ENCODE peak calls at places on chromosomes 6 and 20, in nine cellular contexts. One of them, this sample, is unnamed.

GRCh38 chr6:26452631-26453030 is 5.1 kb upstream of the BTN2A1 start:
- DNase-seq in HepG2: no peak
- DNase-seq in A549: no peak
- DNase-seq in heart right ventricle: no peak
- DNase-seq in NCI-H2171 treated with DMSO at 0.1 percent for 48 hours: no peak
- DNase-seq in AG09319: no peak
- DNase-seq in amniotic stem cell: no peak
- DNase-seq in fibroblast of pulmonary artery: no peak
- DNase-seq in activated CD4-positive, alpha-beta T cell treated with anti-CD3 and anti-CD28 coated beads, Interleukin-2, amount 10 ng/mL, durations not matched to agents 7 days and 5 days: no peak
- DNase-seq in this sample: no peak

GRCh38 chr6:90080876-90081464 is 186.7 kb downstream of the GJA10 start:
- DNase-seq in activated CD4-positive, alpha-beta T cell treated with anti-CD3 and anti-CD28 coated beads, Interleukin-2, amount 10 ng/mL, durations not matched to agents 7 days and 5 days: peak; percentile 87
- DNase-seq in A549: no peak
- DNase-seq in NCI-H2171 treated with DMSO at 0.1 percent for 48 hours: no peak
- DNase-seq in amniotic stem cell: no peak
- DNase-seq in heart right ventricle: no peak
- DNase-seq in HepG2: no peak
- DNase-seq in fibroblast of pulmonary artery: no peak
- DNase-seq in AG09319: no peak
- DNase-seq in this sample: no peak

GRCh38 chr20:44092551-44093248 is 94.3 kb downstream of the JPH2 start:
- DNase-seq in HepG2: peak; percentile 27
- DNase-seq in amniotic stem cell: peak; percentile 11
- DNase-seq in activated CD4-positive, alpha-beta T cell treated with anti-CD3 and anti-CD28 coated beads, Interleukin-2, amount 10 ng/mL, durations not matched to agents 7 days and 5 days: peak; percentile 59
- DNase-seq in fibroblast of pulmonary artery: peak; percentile 76
- DNase-seq in A549: no peak
- DNase-seq in NCI-H2171 treated with DMSO at 0.1 percent for 48 hours: no peak
- DNase-seq in AG09319: peak; percentile 16
- DNase-seq in heart right ventricle: no peak
- DNase-seq in this sample: peak; percentile 59

GRCh38 chr6:155882527-155883333 is 427.1 kb upstream of the NOX3 start:
- DNase-seq in amniotic stem cell: no peak
- DNase-seq in AG09319: no peak
- DNase-seq in NCI-H2171 treated with DMSO at 0.1 percent for 48 hours: no peak
- DNase-seq in heart right ventricle: no peak
- DNase-seq in HepG2: no peak
- DNase-seq in activated CD4-positive, alpha-beta T cell treated with anti-CD3 and anti-CD28 coated beads, Interleukin-2, amount 10 ng/mL, durations not matched to agents 7 days and 5 days: no peak
- DNase-seq in A549: no peak
- DNase-seq in fibroblast of pulmonary artery: no peak
- DNase-seq in this sample: no peak

GRCh38 chr6:108561742-108562502 is 1.2 kb downstream of the FOXO3 start:
- DNase-seq in AG09319: no peak
- DNase-seq in HepG2: peak; percentile 17
- DNase-seq in amniotic stem cell: no peak
- DNase-seq in A549: no peak
- DNase-seq in fibroblast of pulmonary artery: no peak
- DNase-seq in activated CD4-positive, alpha-beta T cell treated with anti-CD3 and anti-CD28 coated beads, Interleukin-2, amount 10 ng/mL, durations not matched to agents 7 days and 5 days: no peak
- DNase-seq in NCI-H2171 treated with DMSO at 0.1 percent for 48 hours: peak; percentile 39
- DNase-seq in heart right ventricle: peak; percentile 48
- DNase-seq in this sample: peak; percentile 70

GRCh38 chr6:106751501-106752252 is 122.3 kb downstream of the QRSL1 start:
- DNase-seq in NCI-H2171 treated with DMSO at 0.1 percent for 48 hours: no peak
- DNase-seq in AG09319: no peak
- DNase-seq in A549: peak; percentile 25
- DNase-seq in amniotic stem cell: no peak
- DNase-seq in activated CD4-positive, alpha-beta T cell treated with anti-CD3 and anti-CD28 coated beads, Interleukin-2, amount 10 ng/mL, durations not matched to agents 7 days and 5 days: no peak
- DNase-seq in HepG2: no peak
- DNase-seq in fibroblast of pulmonary artery: no peak
- DNase-seq in heart right ventricle: no peak
- DNase-seq in this sample: peak; percentile 95

GRCh38 chr20:2617099-2617714 is 35.2 kb upstream of the NOP56 start:
- DNase-seq in heart right ventricle: no peak
- DNase-seq in A549: no peak
- DNase-seq in HepG2: no peak
- DNase-seq in amniotic stem cell: no peak
- DNase-seq in NCI-H2171 treated with DMSO at 0.1 percent for 48 hours: no peak
- DNase-seq in activated CD4-positive, alpha-beta T cell treated with anti-CD3 and anti-CD28 coated beads, Interleukin-2, amount 10 ng/mL, durations not matched to agents 7 days and 5 days: no peak
- DNase-seq in AG09319: no peak
- DNase-seq in fibroblast of pulmonary artery: no peak
- DNase-seq in this sample: no peak

GRCh38 chr6:5457036-5457435 is 195.7 kb downstream of the FARS2 start:
- DNase-seq in fibroblast of pulmonary artery: peak; percentile 29
- DNase-seq in AG09319: no peak
- DNase-seq in activated CD4-positive, alpha-beta T cell treated with anti-CD3 and anti-CD28 coated beads, Interleukin-2, amount 10 ng/mL, durations not matched to agents 7 days and 5 days: no peak
- DNase-seq in heart right ventricle: no peak
- DNase-seq in A549: no peak
- DNase-seq in HepG2: no peak
- DNase-seq in amniotic stem cell: no peak
- DNase-seq in NCI-H2171 treated with DMSO at 0.1 percent for 48 hours: no peak
- DNase-seq in this sample: no peak

GRCh38 chr20:53606364-53606985 is 12.8 kb upstream of the ZNF217 start:
- DNase-seq in NCI-H2171 treated with DMSO at 0.1 percent for 48 hours: no peak
- DNase-seq in HepG2: peak; percentile 50
- DNase-seq in AG09319: no peak
- DNase-seq in A549: no peak
- DNase-seq in heart right ventricle: no peak
- DNase-seq in amniotic stem cell: no peak
- DNase-seq in activated CD4-positive, alpha-beta T cell treated with anti-CD3 and anti-CD28 coated beads, Interleukin-2, amount 10 ng/mL, durations not matched to agents 7 days and 5 days: no peak
- DNase-seq in fibroblast of pulmonary artery: peak; percentile 88
- DNase-seq in this sample: no peak

GRCh38 chr6:158818008-158818579 is 1.1 kb downstream of the EZR start:
- DNase-seq in amniotic stem cell: peak; percentile 74
- DNase-seq in HepG2: peak; percentile 55
- DNase-seq in NCI-H2171 treated with DMSO at 0.1 percent for 48 hours: peak; percentile 67
- DNase-seq in heart right ventricle: peak; percentile 82
- DNase-seq in activated CD4-positive, alpha-beta T cell treated with anti-CD3 and anti-CD28 coated beads, Interleukin-2, amount 10 ng/mL, durations not matched to agents 7 days and 5 days: peak; percentile 80
- DNase-seq in fibroblast of pulmonary artery: peak; percentile 64
- DNase-seq in A549: peak; percentile 70
- DNase-seq in AG09319: no peak
- DNase-seq in this sample: peak; percentile 80

GRCh38 chr6:108837236-108837971 is 10.8 kb upstream of the ARMC2 start:
- DNase-seq in A549: no peak
- DNase-seq in AG09319: no peak
- DNase-seq in activated CD4-positive, alpha-beta T cell treated with anti-CD3 and anti-CD28 coated beads, Interleukin-2, amount 10 ng/mL, durations not matched to agents 7 days and 5 days: peak; percentile 25
- DNase-seq in fibroblast of pulmonary artery: no peak
- DNase-seq in HepG2: no peak
- DNase-seq in NCI-H2171 treated with DMSO at 0.1 percent for 48 hours: no peak
- DNase-seq in amniotic stem cell: no peak
- DNase-seq in heart right ventricle: no peak
- DNase-seq in this sample: no peak

GRCh38 chr6:155077784-155078183 is 82.7 kb downstream of the TIAM2 start:
- DNase-seq in amniotic stem cell: no peak
- DNase-seq in A549: no peak
- DNase-seq in fibroblast of pulmonary artery: no peak
- DNase-seq in AG09319: no peak
- DNase-seq in HepG2: peak; percentile 40
- DNase-seq in activated CD4-positive, alpha-beta T cell treated with anti-CD3 and anti-CD28 coated beads, Interleukin-2, amount 10 ng/mL, durations not matched to agents 7 days and 5 days: no peak
- DNase-seq in heart right ventricle: no peak
- DNase-seq in NCI-H2171 treated with DMSO at 0.1 percent for 48 hours: no peak
- DNase-seq in this sample: no peak

GRCh38 chr20:45088247-45088646 is 12.7 kb downstream of the KCNS1 start:
- DNase-seq in A549: no peak
- DNase-seq in fibroblast of pulmonary artery: peak; percentile 84
- DNase-seq in heart right ventricle: no peak
- DNase-seq in AG09319: peak; percentile 93
- DNase-seq in activated CD4-positive, alpha-beta T cell treated with anti-CD3 and anti-CD28 coated beads, Interleukin-2, amount 10 ng/mL, durations not matched to agents 7 days and 5 days: no peak
- DNase-seq in amniotic stem cell: peak; percentile 96
- DNase-seq in HepG2: no peak
- DNase-seq in NCI-H2171 treated with DMSO at 0.1 percent for 48 hours: no peak
- DNase-seq in this sample: peak; percentile 93

GRCh38 chr20:10902836-10903410 is 229.1 kb upstream of the JAG1 start:
- DNase-seq in NCI-H2171 treated with DMSO at 0.1 percent for 48 hours: no peak
- DNase-seq in fibroblast of pulmonary artery: peak; percentile 51
- DNase-seq in amniotic stem cell: no peak
- DNase-seq in activated CD4-positive, alpha-beta T cell treated with anti-CD3 and anti-CD28 coated beads, Interleukin-2, amount 10 ng/mL, durations not matched to agents 7 days and 5 days: no peak
- DNase-seq in A549: no peak
- DNase-seq in HepG2: no peak
- DNase-seq in heart right ventricle: no peak
- DNase-seq in AG09319: no peak
- DNase-seq in this sample: no peak

GRCh38 chr20:64044484-64045247 is 4.8 kb downstream of the SOX18 start:
- DNase-seq in activated CD4-positive, alpha-beta T cell treated with anti-CD3 and anti-CD28 coated beads, Interleukin-2, amount 10 ng/mL, durations not matched to agents 7 days and 5 days: no peak
- DNase-seq in NCI-H2171 treated with DMSO at 0.1 percent for 48 hours: peak; percentile 61
- DNase-seq in AG09319: no peak
- DNase-seq in heart right ventricle: no peak
- DNase-seq in amniotic stem cell: peak; percentile 65
- DNase-seq in fibroblast of pulmonary artery: peak; percentile 57
- DNase-seq in A549: peak; percentile 52
- DNase-seq in HepG2: no peak
- DNase-seq in this sample: no peak

GRCh38 chr6:47303861-47304260 is 5.8 kb downstream of the TNFRSF21 start:
- DNase-seq in HepG2: no peak
- DNase-seq in fibroblast of pulmonary artery: no peak
- DNase-seq in heart right ventricle: no peak
- DNase-seq in NCI-H2171 treated with DMSO at 0.1 percent for 48 hours: no peak
- DNase-seq in A549: no peak
- DNase-seq in activated CD4-positive, alpha-beta T cell treated with anti-CD3 and anti-CD28 coated beads, Interleukin-2, amount 10 ng/mL, durations not matched to agents 7 days and 5 days: no peak
- DNase-seq in amniotic stem cell: no peak
- DNase-seq in AG09319: no peak
- DNase-seq in this sample: no peak

GRCh38 chr20:50716518-50716917 is 14.9 kb upstream of the PARD6B start:
- DNase-seq in AG09319: no peak
- DNase-seq in HepG2: no peak
- DNase-seq in activated CD4-positive, alpha-beta T cell treated with anti-CD3 and anti-CD28 coated beads, Interleukin-2, amount 10 ng/mL, durations not matched to agents 7 days and 5 days: no peak
- DNase-seq in fibroblast of pulmonary artery: no peak
- DNase-seq in A549: no peak
- DNase-seq in amniotic stem cell: no peak
- DNase-seq in NCI-H2171 treated with DMSO at 0.1 percent for 48 hours: no peak
- DNase-seq in heart right ventricle: no peak
- DNase-seq in this sample: no peak

GRCh38 chr6:150079604-150080003 is 10.7 kb upstream of the ULBP3 start:
- DNase-seq in HepG2: no peak
- DNase-seq in fibroblast of pulmonary artery: no peak
- DNase-seq in A549: no peak
- DNase-seq in activated CD4-positive, alpha-beta T cell treated with anti-CD3 and anti-CD28 coated beads, Interleukin-2, amount 10 ng/mL, durations not matched to agents 7 days and 5 days: peak; percentile 49
- DNase-seq in NCI-H2171 treated with DMSO at 0.1 percent for 48 hours: peak; percentile 34
- DNase-seq in heart right ventricle: no peak
- DNase-seq in AG09319: no peak
- DNase-seq in amniotic stem cell: no peak
- DNase-seq in this sample: no peak

GRCh38 chr6:44222987-44223470 is 366 bp upstream of the SLC29A1 start:
- DNase-seq in AG09319: no peak
- DNase-seq in fibroblast of pulmonary artery: no peak
- DNase-seq in amniotic stem cell: no peak
- DNase-seq in NCI-H2171 treated with DMSO at 0.1 percent for 48 hours: peak; percentile 63
- DNase-seq in activated CD4-positive, alpha-beta T cell treated with anti-CD3 and anti-CD28 coated beads, Interleukin-2, amount 10 ng/mL, durations not matched to agents 7 days and 5 days: no peak
- DNase-seq in HepG2: no peak
- DNase-seq in A549: peak; percentile 62
- DNase-seq in heart right ventricle: peak; percentile 23
- DNase-seq in this sample: no peak